ENCODE peak calls at places on chromosome 11, in ten cellular contexts. One of them, this sample, is unnamed.

GRCh38 chr11:64638017-64638664 is 47.1 kb downstream of the SLC22A12 start:
- DNase-seq in anterior cingulate cortex: no peak
- DNase-seq in stimulated activated CD4-positive, alpha-beta T cell treated with anti-CD3 and anti-CD28 coated beads, Interleukin-1b, Interleukin-23, amount 100 ng/mL, for 24 hours: no peak
- DNase-seq in heart right ventricle: no peak
- DNase-seq in activated effector memory CD4-positive, alpha-beta T cell treated with Interleukin-2 at 50 U/mL for 16 hours: no peak
- DNase-seq in HT-29: no peak
- DNase-seq in A549: no peak
- DNase-seq in SK-MEL-5: no peak
- DNase-seq in CD8-positive, alpha-beta memory T cell: no peak
- DNase-seq in NCI-H774: no peak
- DNase-seq in this sample: no peak

GRCh38 chr11:24623121-24623520 is 126.3 kb downstream of the LUZP2 start:
- DNase-seq in anterior cingulate cortex: no peak
- DNase-seq in stimulated activated CD4-positive, alpha-beta T cell treated with anti-CD3 and anti-CD28 coated beads, Interleukin-1b, Interleukin-23, amount 100 ng/mL, for 24 hours: no peak
- DNase-seq in heart right ventricle: no peak
- DNase-seq in activated effector memory CD4-positive, alpha-beta T cell treated with Interleukin-2 at 50 U/mL for 16 hours: no peak
- DNase-seq in HT-29: no peak
- DNase-seq in A549: no peak
- DNase-seq in SK-MEL-5: no peak
- DNase-seq in CD8-positive, alpha-beta memory T cell: no peak
- DNase-seq in NCI-H774: no peak
- DNase-seq in this sample: no peak

GRCh38 chr11:44608654-44609027 is 43.2 kb downstream of the CD82 start:
- DNase-seq in anterior cingulate cortex: no peak
- DNase-seq in stimulated activated CD4-positive, alpha-beta T cell treated with anti-CD3 and anti-CD28 coated beads, Interleukin-1b, Interleukin-23, amount 100 ng/mL, for 24 hours: no peak
- DNase-seq in heart right ventricle: no peak
- DNase-seq in activated effector memory CD4-positive, alpha-beta T cell treated with Interleukin-2 at 50 U/mL for 16 hours: no peak
- DNase-seq in HT-29: no peak
- DNase-seq in A549: no peak
- DNase-seq in SK-MEL-5: no peak
- DNase-seq in CD8-positive, alpha-beta memory T cell: no peak
- DNase-seq in NCI-H774: no peak
- DNase-seq in this sample: peak

GRCh38 chr11:2383823-2384722 is 7.0 kb downstream of the CD81 start:
- DNase-seq in anterior cingulate cortex: no peak
- DNase-seq in stimulated activated CD4-positive, alpha-beta T cell treated with anti-CD3 and anti-CD28 coated beads, Interleukin-1b, Interleukin-23, amount 100 ng/mL, for 24 hours: no peak
- DNase-seq in heart right ventricle: no peak
- DNase-seq in activated effector memory CD4-positive, alpha-beta T cell treated with Interleukin-2 at 50 U/mL for 16 hours: no peak
- DNase-seq in HT-29: peak
- DNase-seq in A549: no peak
- DNase-seq in SK-MEL-5: peak
- DNase-seq in CD8-positive, alpha-beta memory T cell: peak
- DNase-seq in NCI-H774: no peak
- DNase-seq in this sample: peak

GRCh38 chr11:63277345-63277943 is 34.0 kb upstream of the SLC22A25 start:
- DNase-seq in anterior cingulate cortex: no peak
- DNase-seq in stimulated activated CD4-positive, alpha-beta T cell treated with anti-CD3 and anti-CD28 coated beads, Interleukin-1b, Interleukin-23, amount 100 ng/mL, for 24 hours: no peak
- DNase-seq in heart right ventricle: no peak
- DNase-seq in activated effector memory CD4-positive, alpha-beta T cell treated with Interleukin-2 at 50 U/mL for 16 hours: no peak
- DNase-seq in HT-29: peak
- DNase-seq in A549: peak
- DNase-seq in SK-MEL-5: peak
- DNase-seq in CD8-positive, alpha-beta memory T cell: no peak
- DNase-seq in NCI-H774: no peak
- DNase-seq in this sample: no peak

GRCh38 chr11:34599406-34599901 is 21.4 kb upstream of the EHF start:
- DNase-seq in anterior cingulate cortex: no peak
- DNase-seq in stimulated activated CD4-positive, alpha-beta T cell treated with anti-CD3 and anti-CD28 coated beads, Interleukin-1b, Interleukin-23, amount 100 ng/mL, for 24 hours: no peak
- DNase-seq in heart right ventricle: no peak
- DNase-seq in activated effector memory CD4-positive, alpha-beta T cell treated with Interleukin-2 at 50 U/mL for 16 hours: no peak
- DNase-seq in HT-29: peak
- DNase-seq in A549: peak
- DNase-seq in SK-MEL-5: peak
- DNase-seq in CD8-positive, alpha-beta memory T cell: no peak
- DNase-seq in NCI-H774: no peak
- DNase-seq in this sample: no peak

GRCh38 chr11:43788394-43788793 is 92.2 kb upstream of the ALKBH3 start:
- DNase-seq in anterior cingulate cortex: no peak
- DNase-seq in stimulated activated CD4-positive, alpha-beta T cell treated with anti-CD3 and anti-CD28 coated beads, Interleukin-1b, Interleukin-23, amount 100 ng/mL, for 24 hours: no peak
- DNase-seq in heart right ventricle: peak
- DNase-seq in activated effector memory CD4-positive, alpha-beta T cell treated with Interleukin-2 at 50 U/mL for 16 hours: no peak
- DNase-seq in HT-29: no peak
- DNase-seq in A549: no peak
- DNase-seq in SK-MEL-5: no peak
- DNase-seq in CD8-positive, alpha-beta memory T cell: no peak
- DNase-seq in NCI-H774: no peak
- DNase-seq in this sample: no peak

GRCh38 chr11:110373061-110373702 is 56.6 kb upstream of the FDX1 start:
- DNase-seq in anterior cingulate cortex: no peak
- DNase-seq in stimulated activated CD4-positive, alpha-beta T cell treated with anti-CD3 and anti-CD28 coated beads, Interleukin-1b, Interleukin-23, amount 100 ng/mL, for 24 hours: no peak
- DNase-seq in heart right ventricle: no peak
- DNase-seq in activated effector memory CD4-positive, alpha-beta T cell treated with Interleukin-2 at 50 U/mL for 16 hours: no peak
- DNase-seq in HT-29: no peak
- DNase-seq in A549: peak
- DNase-seq in SK-MEL-5: peak
- DNase-seq in CD8-positive, alpha-beta memory T cell: no peak
- DNase-seq in NCI-H774: no peak
- DNase-seq in this sample: peak

GRCh38 chr11:14764899-14765527 is 121.4 kb downstream of the PDE3B start:
- DNase-seq in anterior cingulate cortex: no peak
- DNase-seq in stimulated activated CD4-positive, alpha-beta T cell treated with anti-CD3 and anti-CD28 coated beads, Interleukin-1b, Interleukin-23, amount 100 ng/mL, for 24 hours: no peak
- DNase-seq in heart right ventricle: no peak
- DNase-seq in activated effector memory CD4-positive, alpha-beta T cell treated with Interleukin-2 at 50 U/mL for 16 hours: no peak
- DNase-seq in HT-29: peak
- DNase-seq in A549: no peak
- DNase-seq in SK-MEL-5: peak
- DNase-seq in CD8-positive, alpha-beta memory T cell: peak
- DNase-seq in NCI-H774: no peak
- DNase-seq in this sample: peak

GRCh38 chr11:17978553-17979287 is 34.1 kb downstream of the SERGEF start:
- DNase-seq in anterior cingulate cortex: no peak
- DNase-seq in stimulated activated CD4-positive, alpha-beta T cell treated with anti-CD3 and anti-CD28 coated beads, Interleukin-1b, Interleukin-23, amount 100 ng/mL, for 24 hours: no peak
- DNase-seq in heart right ventricle: peak
- DNase-seq in activated effector memory CD4-positive, alpha-beta T cell treated with Interleukin-2 at 50 U/mL for 16 hours: no peak
- DNase-seq in HT-29: peak
- DNase-seq in A549: peak
- DNase-seq in SK-MEL-5: peak
- DNase-seq in CD8-positive, alpha-beta memory T cell: no peak
- DNase-seq in NCI-H774: peak
- DNase-seq in this sample: no peak